ENCODE peak calls at places on chromosome 16, in nine cellular contexts. One of them, this sample, is unnamed.

GRCh38 chr16:12291989-12292759 is 315.6 kb downstream of the SNX29 start:
- DNase-seq in cardiac muscle cell: no peak
- DNase-seq in progenitor cell of endocrine pancreas: no peak
- DNase-seq in fibroblast of mammary gland: no peak
- DNase-seq in colonic mucosa: no peak
- DNase-seq in ELR: no peak
- DNase-seq in effector CD4-positive, alpha-beta T cell: no peak
- DNase-seq in cardiac fibroblast: no peak
- DNase-seq in aorta: no peak
- DNase-seq in this sample: no peak

GRCh38 chr16:72768611-72769010 is 279.3 kb downstream of the ZFHX3 start:
- DNase-seq in cardiac muscle cell: no peak
- DNase-seq in progenitor cell of endocrine pancreas: no peak
- DNase-seq in fibroblast of mammary gland: no peak
- DNase-seq in colonic mucosa: no peak
- DNase-seq in ELR: no peak
- DNase-seq in effector CD4-positive, alpha-beta T cell: no peak
- DNase-seq in cardiac fibroblast: peak
- DNase-seq in aorta: no peak
- DNase-seq in this sample: no peak

GRCh38 chr16:89120921-89121351 is 27.3 kb downstream of the ACSF3 start:
- DNase-seq in cardiac muscle cell: no peak
- DNase-seq in progenitor cell of endocrine pancreas: no peak
- DNase-seq in fibroblast of mammary gland: no peak
- DNase-seq in colonic mucosa: no peak
- DNase-seq in ELR: no peak
- DNase-seq in effector CD4-positive, alpha-beta T cell: no peak
- DNase-seq in cardiac fibroblast: no peak
- DNase-seq in aorta: peak
- DNase-seq in this sample: peak

GRCh38 chr16:85927938-85928337 is 29.0 kb downstream of the IRF8 start:
- DNase-seq in cardiac muscle cell: no peak
- DNase-seq in progenitor cell of endocrine pancreas: no peak
- DNase-seq in fibroblast of mammary gland: no peak
- DNase-seq in colonic mucosa: no peak
- DNase-seq in ELR: no peak
- DNase-seq in effector CD4-positive, alpha-beta T cell: no peak
- DNase-seq in cardiac fibroblast: no peak
- DNase-seq in aorta: no peak
- DNase-seq in this sample: no peak

GRCh38 chr16:75139498-75139897 is 8.8 kb upstream of the ZFP1 start:
- DNase-seq in cardiac muscle cell: no peak
- DNase-seq in progenitor cell of endocrine pancreas: no peak
- DNase-seq in fibroblast of mammary gland: no peak
- DNase-seq in colonic mucosa: peak
- DNase-seq in ELR: no peak
- DNase-seq in effector CD4-positive, alpha-beta T cell: no peak
- DNase-seq in cardiac fibroblast: no peak
- DNase-seq in aorta: no peak
- DNase-seq in this sample: peak

GRCh38 chr16:85659805-85660511 is 28.8 kb downstream of the GINS2 start:
- DNase-seq in cardiac muscle cell: peak
- DNase-seq in progenitor cell of endocrine pancreas: peak
- DNase-seq in fibroblast of mammary gland: peak
- DNase-seq in colonic mucosa: peak
- DNase-seq in ELR: peak
- DNase-seq in effector CD4-positive, alpha-beta T cell: peak
- DNase-seq in cardiac fibroblast: peak
- DNase-seq in aorta: peak
- DNase-seq in this sample: peak

GRCh38 chr16:57694556-57695377 is at the start of gene DRC7:
- DNase-seq in cardiac muscle cell: peak
- DNase-seq in progenitor cell of endocrine pancreas: peak
- DNase-seq in fibroblast of mammary gland: peak
- DNase-seq in colonic mucosa: peak
- DNase-seq in ELR: peak
- DNase-seq in effector CD4-positive, alpha-beta T cell: no peak
- DNase-seq in cardiac fibroblast: peak
- DNase-seq in aorta: peak
- DNase-seq in this sample: no peak

GRCh38 chr16:14286381-14287230 is 215.5 kb downstream of the MRTFB start:
- DNase-seq in cardiac muscle cell: no peak
- DNase-seq in progenitor cell of endocrine pancreas: no peak
- DNase-seq in fibroblast of mammary gland: no peak
- DNase-seq in colonic mucosa: peak
- DNase-seq in ELR: no peak
- DNase-seq in effector CD4-positive, alpha-beta T cell: no peak
- DNase-seq in cardiac fibroblast: peak
- DNase-seq in aorta: no peak
- DNase-seq in this sample: no peak

GRCh38 chr16:180921-181667 is 835 bp downstream of the HBQ1 start:
- DNase-seq in cardiac muscle cell: peak
- DNase-seq in progenitor cell of endocrine pancreas: peak
- DNase-seq in fibroblast of mammary gland: peak
- DNase-seq in colonic mucosa: peak
- DNase-seq in ELR: peak
- DNase-seq in effector CD4-positive, alpha-beta T cell: peak
- DNase-seq in cardiac fibroblast: peak
- DNase-seq in aorta: peak
- DNase-seq in this sample: peak

GRCh38 chr16:66740010-66740409 is 11.4 kb downstream of the DYNC1LI2 start:
- DNase-seq in cardiac muscle cell: peak
- DNase-seq in progenitor cell of endocrine pancreas: no peak
- DNase-seq in fibroblast of mammary gland: peak
- DNase-seq in colonic mucosa: peak
- DNase-seq in ELR: peak
- DNase-seq in effector CD4-positive, alpha-beta T cell: peak
- DNase-seq in cardiac fibroblast: peak
- DNase-seq in aorta: no peak
- DNase-seq in this sample: peak

GRCh38 chr16:11526921-11527320 is 59.8 kb downstream of the LITAF start:
- DNase-seq in cardiac muscle cell: peak
- DNase-seq in progenitor cell of endocrine pancreas: no peak
- DNase-seq in fibroblast of mammary gland: no peak
- DNase-seq in colonic mucosa: no peak
- DNase-seq in ELR: no peak
- DNase-seq in effector CD4-positive, alpha-beta T cell: no peak
- DNase-seq in cardiac fibroblast: no peak
- DNase-seq in aorta: no peak
- DNase-seq in this sample: no peak

GRCh38 chr16:64586756-64587155 is 535.1 kb downstream of the CDH11 start:
- DNase-seq in cardiac muscle cell: peak
- DNase-seq in progenitor cell of endocrine pancreas: no peak
- DNase-seq in fibroblast of mammary gland: no peak
- DNase-seq in colonic mucosa: no peak
- DNase-seq in ELR: no peak
- DNase-seq in effector CD4-positive, alpha-beta T cell: no peak
- DNase-seq in cardiac fibroblast: no peak
- DNase-seq in aorta: no peak
- DNase-seq in this sample: no peak

GRCh38 chr16:84741351-84741791 is 41.6 kb downstream of the USP10 start:
- DNase-seq in cardiac muscle cell: no peak
- DNase-seq in progenitor cell of endocrine pancreas: no peak
- DNase-seq in fibroblast of mammary gland: peak
- DNase-seq in colonic mucosa: no peak
- DNase-seq in ELR: peak
- DNase-seq in effector CD4-positive, alpha-beta T cell: no peak
- DNase-seq in cardiac fibroblast: peak
- DNase-seq in aorta: no peak
- DNase-seq in this sample: no peak

GRCh38 chr16:1048442-1049112 is 24.0 kb upstream of the SSTR5 start:
- DNase-seq in cardiac muscle cell: peak
- DNase-seq in progenitor cell of endocrine pancreas: peak
- DNase-seq in fibroblast of mammary gland: peak
- DNase-seq in colonic mucosa: peak
- DNase-seq in ELR: no peak
- DNase-seq in effector CD4-positive, alpha-beta T cell: no peak
- DNase-seq in cardiac fibroblast: peak
- DNase-seq in aorta: peak
- DNase-seq in this sample: no peak

GRCh38 chr16:16033208-16033717 is 83.8 kb downstream of the ABCC1 start:
- DNase-seq in cardiac muscle cell: no peak
- DNase-seq in progenitor cell of endocrine pancreas: no peak
- DNase-seq in fibroblast of mammary gland: no peak
- DNase-seq in colonic mucosa: no peak
- DNase-seq in ELR: no peak
- DNase-seq in effector CD4-positive, alpha-beta T cell: no peak
- DNase-seq in cardiac fibroblast: no peak
- DNase-seq in aorta: no peak
- DNase-seq in this sample: no peak

GRCh38 chr16:2005646-2006045 is 4.0 kb downstream of the ZNF598 start:
- DNase-seq in cardiac muscle cell: no peak
- DNase-seq in progenitor cell of endocrine pancreas: no peak
- DNase-seq in fibroblast of mammary gland: no peak
- DNase-seq in colonic mucosa: no peak
- DNase-seq in ELR: no peak
- DNase-seq in effector CD4-positive, alpha-beta T cell: no peak
- DNase-seq in cardiac fibroblast: no peak
- DNase-seq in aorta: no peak
- DNase-seq in this sample: peak

GRCh38 chr16:22151599-22151998 is 10.7 kb upstream of the SDR42E2 start:
- DNase-seq in cardiac muscle cell: no peak
- DNase-seq in progenitor cell of endocrine pancreas: no peak
- DNase-seq in fibroblast of mammary gland: no peak
- DNase-seq in colonic mucosa: no peak
- DNase-seq in ELR: no peak
- DNase-seq in effector CD4-positive, alpha-beta T cell: no peak
- DNase-seq in cardiac fibroblast: no peak
- DNase-seq in aorta: no peak
- DNase-seq in this sample: no peak

GRCh38 chr16:19710991-19711545 is 7.0 kb downstream of the KNOP1 start:
- DNase-seq in cardiac muscle cell: no peak
- DNase-seq in progenitor cell of endocrine pancreas: no peak
- DNase-seq in fibroblast of mammary gland: no peak
- DNase-seq in colonic mucosa: no peak
- DNase-seq in ELR: no peak
- DNase-seq in effector CD4-positive, alpha-beta T cell: no peak
- DNase-seq in cardiac fibroblast: no peak
- DNase-seq in aorta: no peak
- DNase-seq in this sample: no peak

GRCh38 chr16:2500937-2501750 is 12.6 kb upstream of the ATP6V0C start:
- DNase-seq in cardiac muscle cell: peak
- DNase-seq in progenitor cell of endocrine pancreas: peak
- DNase-seq in fibroblast of mammary gland: peak
- DNase-seq in colonic mucosa: peak
- DNase-seq in ELR: peak
- DNase-seq in effector CD4-positive, alpha-beta T cell: peak
- DNase-seq in cardiac fibroblast: peak
- DNase-seq in aorta: peak
- DNase-seq in this sample: peak

GRCh38 chr16:75099738-75100615 is 16.6 kb downstream of the LDHD start:
- DNase-seq in cardiac muscle cell: no peak
- DNase-seq in progenitor cell of endocrine pancreas: no peak
- DNase-seq in fibroblast of mammary gland: no peak
- DNase-seq in colonic mucosa: no peak
- DNase-seq in ELR: peak
- DNase-seq in effector CD4-positive, alpha-beta T cell: no peak
- DNase-seq in cardiac fibroblast: no peak
- DNase-seq in aorta: no peak
- DNase-seq in this sample: peak

GRCh38 chr16:61382435-61382834 is 653.8 kb downstream of the CDH8 start:
- DNase-seq in cardiac muscle cell: no peak
- DNase-seq in progenitor cell of endocrine pancreas: no peak
- DNase-seq in fibroblast of mammary gland: no peak
- DNase-seq in colonic mucosa: no peak
- DNase-seq in ELR: no peak
- DNase-seq in effector CD4-positive, alpha-beta T cell: no peak
- DNase-seq in cardiac fibroblast: no peak
- DNase-seq in aorta: no peak
- DNase-seq in this sample: no peak

GRCh38 chr16:84360170-84360569 is 8.2 kb upstream of the ATP2C2 start:
- DNase-seq in cardiac muscle cell: no peak
- DNase-seq in progenitor cell of endocrine pancreas: no peak
- DNase-seq in fibroblast of mammary gland: no peak
- DNase-seq in colonic mucosa: no peak
- DNase-seq in ELR: peak
- DNase-seq in effector CD4-positive, alpha-beta T cell: no peak
- DNase-seq in cardiac fibroblast: no peak
- DNase-seq in aorta: no peak
- DNase-seq in this sample: peak

GRCh38 chr16:89982318-89982717 is 33.8 kb downstream of the DEF8 start:
- DNase-seq in cardiac muscle cell: no peak
- DNase-seq in progenitor cell of endocrine pancreas: no peak
- DNase-seq in fibroblast of mammary gland: no peak
- DNase-seq in colonic mucosa: no peak
- DNase-seq in ELR: no peak
- DNase-seq in effector CD4-positive, alpha-beta T cell: no peak
- DNase-seq in cardiac fibroblast: no peak
- DNase-seq in aorta: no peak
- DNase-seq in this sample: no peak

GRCh38 chr16:57475711-57476339 is 10.5 kb downstream of the DOK4 start:
- DNase-seq in cardiac muscle cell: peak
- DNase-seq in progenitor cell of endocrine pancreas: peak
- DNase-seq in fibroblast of mammary gland: peak
- DNase-seq in colonic mucosa: no peak
- DNase-seq in ELR: peak
- DNase-seq in effector CD4-positive, alpha-beta T cell: peak
- DNase-seq in cardiac fibroblast: peak
- DNase-seq in aorta: no peak
- DNase-seq in this sample: no peak

GRCh38 chr16:68369168-68369567 is 58.3 kb downstream of the PRMT7 start:
- DNase-seq in cardiac muscle cell: no peak
- DNase-seq in progenitor cell of endocrine pancreas: no peak
- DNase-seq in fibroblast of mammary gland: no peak
- DNase-seq in colonic mucosa: no peak
- DNase-seq in ELR: no peak
- DNase-seq in effector CD4-positive, alpha-beta T cell: no peak
- DNase-seq in cardiac fibroblast: no peak
- DNase-seq in aorta: peak
- DNase-seq in this sample: no peak

GRCh38 chr16:82660078-82660645 is 33.4 kb downstream of the CDH13 start:
- DNase-seq in cardiac muscle cell: no peak
- DNase-seq in progenitor cell of endocrine pancreas: no peak
- DNase-seq in fibroblast of mammary gland: peak
- DNase-seq in colonic mucosa: no peak
- DNase-seq in ELR: no peak
- DNase-seq in effector CD4-positive, alpha-beta T cell: peak
- DNase-seq in cardiac fibroblast: peak
- DNase-seq in aorta: no peak
- DNase-seq in this sample: no peak

GRCh38 chr16:13435415-13435814 is 484.5 kb upstream of the ERCC4 start:
- DNase-seq in cardiac muscle cell: no peak
- DNase-seq in progenitor cell of endocrine pancreas: no peak
- DNase-seq in fibroblast of mammary gland: no peak
- DNase-seq in colonic mucosa: no peak
- DNase-seq in ELR: no peak
- DNase-seq in effector CD4-positive, alpha-beta T cell: no peak
- DNase-seq in cardiac fibroblast: no peak
- DNase-seq in aorta: no peak
- DNase-seq in this sample: no peak

GRCh38 chr16:57042157-57043111 is 49.9 kb upstream of the CPNE2 start:
- DNase-seq in cardiac muscle cell: no peak
- DNase-seq in progenitor cell of endocrine pancreas: no peak
- DNase-seq in fibroblast of mammary gland: no peak
- DNase-seq in colonic mucosa: no peak
- DNase-seq in ELR: peak
- DNase-seq in effector CD4-positive, alpha-beta T cell: peak
- DNase-seq in cardiac fibroblast: no peak
- DNase-seq in aorta: no peak
- DNase-seq in this sample: no peak

GRCh38 chr16:52265446-52265861 is 281.5 kb downstream of the TOX3 start:
- DNase-seq in cardiac muscle cell: peak
- DNase-seq in progenitor cell of endocrine pancreas: no peak
- DNase-seq in fibroblast of mammary gland: no peak
- DNase-seq in colonic mucosa: no peak
- DNase-seq in ELR: no peak
- DNase-seq in effector CD4-positive, alpha-beta T cell: no peak
- DNase-seq in cardiac fibroblast: no peak
- DNase-seq in aorta: no peak
- DNase-seq in this sample: no peak

GRCh38 chr16:324451-325334 is 27.8 kb downstream of the AXIN1 start:
- DNase-seq in cardiac muscle cell: no peak
- DNase-seq in progenitor cell of endocrine pancreas: no peak
- DNase-seq in fibroblast of mammary gland: no peak
- DNase-seq in colonic mucosa: peak
- DNase-seq in ELR: no peak
- DNase-seq in effector CD4-positive, alpha-beta T cell: peak
- DNase-seq in cardiac fibroblast: no peak
- DNase-seq in aorta: no peak
- DNase-seq in this sample: peak

This sample was measured in mucosa of descending colon.